ENCODE peak calls at places on chromosomes 5 and 9, in six cellular contexts. T is IMR-90, A is left ventricle myocardium inferior, H is pancreas, C is right cardiac atrium, R is heart left ventricle. I is an unnamed sample.

GRCh38 chr5:139064613-139065012 is 133.6 kb downstream of the SIL1 start:
- DNase-seq in R (no peak), A (no peak), C (no peak), H (peak; percentile 15), T (no peak), I (no peak)

GRCh38 chr9:134655591-134656333 is 14.2 kb downstream of the COL5A1 start:
- DNase-seq in H (no peak), A (peak; percentile 10), C (no peak), R (no peak), T (no peak), I (peak; percentile 60)

GRCh38 chr5:113380299-113381014 is 54.3 kb downstream of the TSSK1B start:
- DNase-seq in A (no peak), H (no peak), C (no peak), R (no peak), T (peak; percentile 30), I (no peak)

GRCh38 chr9:115998661-115999060 is 154.9 kb upstream of the PAPPA start:
- DNase-seq in C (no peak), H (no peak), R (no peak), A (no peak), T (peak; percentile 37), I (no peak)

GRCh38 chr9:22446589-22446949 is at the start of gene DMRTA1:
- DNase-seq in H (peak; percentile 84), R (peak; percentile 82), T (peak; percentile 25), A (peak; percentile 84), C (peak; percentile 93), I (peak; percentile 91)

GRCh38 chr9:114382951-114383865 is 4.6 kb downstream of the AKNA start:
- DNase-seq in R (peak; percentile 66), H (no peak), C (peak; percentile 76), A (no peak), T (peak; percentile 50), I (peak; percentile 83)

GRCh38 chr9:3980212-3980611 is 319.7 kb downstream of the GLIS3 start:
- DNase-seq in H (no peak), A (no peak), T (no peak), C (no peak), R (no peak), I (no peak)

GRCh38 chr5:72209515-72210115 is 102.3 kb downstream of the MAP1B start:
- DNase-seq in C (no peak), R (no peak), A (no peak), T (no peak), H (no peak), I (peak; percentile 83)

GRCh38 chr5:38922199-38922598 is 76.4 kb downstream of the OSMR start:
- DNase-seq in T (peak; percentile 51), C (peak; percentile 76), R (peak; percentile 20), H (peak; percentile 25), A (peak; percentile 43), I (no peak)

GRCh38 chr5:170603578-170604565 is 100.1 kb downstream of the KCNIP1 start:
- DNase-seq in A (peak; percentile 34), C (peak; percentile 68), H (no peak), R (peak; percentile 40), T (peak; percentile 6), I (peak; percentile 62)

GRCh38 chr9:18386091-18386490 is 87.9 kb upstream of the ADAMTSL1 start:
- DNase-seq in A (no peak), R (no peak), T (no peak), H (no peak), C (no peak), I (no peak)

GRCh38 chr9:105238302-105238701 is 6.1 kb upstream of the SLC44A1 start:
- DNase-seq in R (no peak), A (no peak), T (no peak), H (peak; percentile 25), C (no peak), I (no peak)

GRCh38 chr5:5494489-5495402 is 72.3 kb downstream of the ICE1 start:
- DNase-seq in R (peak; percentile 74), C (peak; percentile 91), A (peak; percentile 72), H (peak; percentile 81), T (peak; percentile 25), I (peak; percentile 81)

GRCh38 chr5:61586096-61587084 is 254.3 kb downstream of the ZSWIM6 start:
- DNase-seq in T (no peak), R (no peak), A (peak; percentile 18), C (no peak), H (no peak), I (no peak)

GRCh38 chr5:179461576-179461975 is 88.8 kb upstream of the RUFY1 start:
- DNase-seq in H (no peak), T (no peak), R (no peak), A (no peak), C (no peak), I (no peak)

GRCh38 chr5:126066795-126067321 is 356.4 kb upstream of the GRAMD2B start:
- DNase-seq in C (no peak), R (no peak), T (no peak), A (no peak), H (no peak), I (no peak)

GRCh38 chr5:128199104-128199503 is 115.5 kb downstream of the SLC12A2 start:
- DNase-seq in A (no peak), T (peak; percentile 76), H (peak; percentile 25), C (no peak), R (no peak), I (no peak)
- H3K4me1 ChIP-seq in A (peaks cover 16% of the 10 kb centered on the region), T (peaks cover 5% of the 10 kb centered on the region), H (peaks cover 14% of the 10 kb centered on the region), C (no peaks in the 10 kb centered on the region), R (peaks cover 5% of the 10 kb centered on the region), I (no peaks in the 10 kb centered on the region)

DNA sequence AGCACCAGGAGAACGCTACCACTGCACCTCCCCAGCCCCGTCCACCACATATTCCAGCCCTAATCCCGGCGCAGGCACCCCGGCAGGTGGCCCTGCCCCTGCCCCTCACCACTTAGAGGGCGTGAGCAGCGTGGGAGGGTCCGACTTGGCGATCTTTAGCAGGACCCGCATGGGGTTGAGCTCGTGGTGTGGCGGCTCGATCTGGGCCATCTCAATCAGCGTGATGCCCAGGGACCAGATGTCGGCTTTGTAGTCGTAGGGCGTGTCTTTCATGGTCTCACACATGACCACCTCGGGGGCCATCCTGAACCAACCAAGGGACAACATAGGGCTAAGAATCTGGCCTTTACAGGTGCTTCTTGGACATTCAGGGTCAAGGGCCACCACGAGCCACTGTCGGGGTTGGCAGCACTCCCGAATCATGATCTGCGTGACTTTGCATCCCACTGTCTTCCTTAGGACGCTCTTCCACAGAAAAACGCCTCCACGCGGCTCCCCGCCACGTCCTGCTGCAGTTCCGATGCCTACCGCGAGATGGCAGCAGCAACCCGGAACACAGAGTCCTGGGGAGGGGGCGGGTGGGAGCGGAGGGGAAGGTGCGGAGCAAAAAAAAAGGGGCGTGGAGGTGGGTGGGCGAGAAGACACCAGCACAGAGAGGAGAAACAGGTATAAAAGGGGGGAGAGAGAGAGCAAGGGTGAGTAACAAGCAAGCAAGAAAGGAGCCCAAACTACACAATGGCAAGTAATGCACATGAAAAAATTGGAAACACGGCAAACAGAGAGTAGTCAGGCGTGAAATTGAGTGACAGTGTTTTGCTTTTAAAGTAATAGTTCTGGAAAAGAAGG is 81.3 kb downstream of the STK10 start:
- DNase-seq in T (no peak), H (peak; percentile 47), A (peak; percentile 62), C (peak; percentile 85), R (peak; percentile 42), I (peak; percentile 78)
- H3K4me1 ChIP-seq in T (peaks cover 38% of the 10 kb centered on the region), H (peaks cover 14% of the 10 kb centered on the region), A (peaks cover 69% of the 10 kb centered on the region), C (peaks cover 20% of the 10 kb centered on the region), R (peaks cover 50% of the 10 kb centered on the region), I (peaks cover 48% of the 10 kb centered on the region)

DNA sequence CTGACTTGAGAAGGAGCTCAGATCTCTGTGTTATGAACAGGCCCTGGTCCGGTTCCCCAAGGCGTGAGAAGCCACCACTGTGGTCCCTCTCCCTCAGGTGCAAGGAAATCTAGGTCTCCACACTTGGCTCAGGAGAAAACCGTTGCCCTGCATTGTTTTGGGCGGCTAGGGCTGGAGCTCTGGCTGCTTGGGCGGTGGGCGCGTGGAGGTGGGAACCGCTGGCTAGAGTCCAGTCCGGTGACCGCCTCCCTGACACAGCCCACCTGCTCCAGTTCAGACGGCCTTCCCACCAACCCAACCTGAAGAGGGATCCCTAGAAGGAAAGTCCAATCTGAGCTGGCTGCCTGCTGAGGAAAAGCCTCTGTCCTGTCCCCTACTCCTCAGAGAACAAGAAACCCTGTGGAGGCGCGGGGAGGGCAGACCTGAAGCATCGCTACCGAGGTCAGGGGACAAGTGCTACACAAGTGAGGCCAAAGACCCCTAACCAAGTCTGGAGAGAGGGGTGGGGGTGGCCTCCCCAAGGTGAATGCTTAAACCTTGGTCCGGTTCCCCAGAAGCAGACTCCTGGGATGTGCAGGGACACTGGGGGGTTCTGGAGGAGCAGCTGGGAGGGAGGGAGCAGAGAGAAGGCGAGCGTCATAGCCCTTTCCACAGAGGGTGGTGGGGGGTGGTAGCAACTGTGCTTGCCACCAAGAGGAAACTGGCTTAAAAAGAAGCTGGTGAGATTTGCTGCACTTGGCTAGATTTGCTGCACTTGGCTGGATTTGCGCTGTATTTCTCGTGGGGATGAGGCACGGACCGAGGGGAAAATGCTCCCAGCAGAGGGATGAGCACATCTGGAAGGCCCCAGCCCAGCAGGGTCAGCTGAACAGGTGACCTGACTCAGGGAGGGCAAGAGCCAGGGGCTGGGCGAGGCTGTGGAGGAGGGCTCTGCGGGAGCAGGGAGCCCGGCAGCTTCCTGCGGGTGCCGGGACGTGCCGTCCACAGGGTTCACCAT is 65.2 kb downstream of the RAPGEF1 start:
- DNase-seq in R (no peak), T (no peak), H (no peak), C (peak; percentile 49), A (no peak), I (no peak)
- H3K4me1 ChIP-seq in R (peaks cover 95% of the 10 kb centered on the region), T (peaks cover 28% of the 10 kb centered on the region), H (peaks cover 38% of the 10 kb centered on the region), C (peaks cover 45% of the 10 kb centered on the region), A (peaks cover 100% of the 10 kb centered on the region), I (peaks cover 82% of the 10 kb centered on the region)

DNA sequence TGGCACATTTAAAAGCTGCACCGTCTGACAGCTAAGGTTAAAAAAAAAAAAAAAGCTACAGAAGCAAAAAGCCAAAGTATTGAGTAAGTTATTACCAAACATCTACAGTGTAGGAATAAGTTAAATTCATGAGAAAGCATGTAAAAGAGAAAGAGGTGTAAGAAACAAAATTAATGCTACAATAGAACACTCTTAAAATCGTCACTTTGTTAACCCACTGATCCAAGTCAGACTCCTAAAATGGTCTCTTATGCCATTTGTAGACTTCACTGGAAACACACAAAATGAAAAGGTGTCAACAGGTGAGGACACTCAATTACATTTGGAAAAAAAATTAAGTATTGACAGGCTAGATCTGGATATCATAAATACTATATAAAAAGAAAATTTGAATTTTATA is 120.2 kb downstream of the SSBP2 start:
- DNase-seq in A (no peak), R (no peak), H (no peak), C (no peak), T (no peak), I (no peak)
- H3K4me1 ChIP-seq in A (peaks cover 12% of the 10 kb centered on the region), R (no peaks in the 10 kb centered on the region), H (no peaks in the 10 kb centered on the region), C (no peaks in the 10 kb centered on the region), T (peaks cover 4% of the 10 kb centered on the region), I (peaks cover 12% of the 10 kb centered on the region)